ENCODE peak calls at places on chromosomes 12 and 14, in eight cellular contexts. N, C, Y, I, E, X, S and H are unnamed samples.

GRCh38 chr12:122452701-122453285 is 30.3 kb upstream of the CLIP1 start:
- DNase-seq in I (no peak), C (no peak), E (peak; percentile 7), N (no peak), X (no peak), Y (no peak), S (no peak), H (no peak)

GRCh38 chr14:98136019-98136418 is 1136.0 kb downstream of the BCL11B start:
- DNase-seq in I (no peak), S (no peak), X (peak; percentile 8), Y (peak; percentile 13), E (no peak), C (no peak), N (no peak), H (no peak)

GRCh38 chr12:57049890-57050289 is at the start of gene MYO1A:
- DNase-seq in S (peak; percentile 65), X (no peak), N (no peak), Y (no peak), C (no peak), E (no peak), I (no peak), H (peak; percentile 77)

GRCh38 chr14:50060871-50061663 is 55.3 kb downstream of the VCPKMT start:
- DNase-seq in Y (peak; percentile 59), S (no peak), N (peak; percentile 50), C (peak; percentile 83), E (no peak), I (peak; percentile 61), X (no peak), H (peak; percentile 72)

GRCh38 chr12:6167327-6168280 is 32.6 kb upstream of the CD9 start:
- DNase-seq in E (no peak), S (peak; percentile 61), I (peak; percentile 34), Y (peak; percentile 71), X (no peak), N (no peak), C (peak; percentile 71), H (peak; percentile 86)

GRCh38 chr12:105083551-105084105 is 630 bp downstream of the ALDH1L2 start:
- DNase-seq in E (peak; percentile 69), X (no peak), C (no peak), I (peak; percentile 74), N (peak; percentile 44), Y (no peak), S (peak; percentile 60), H (peak; percentile 24)

GRCh38 chr12:131095826-131096680 is 142.3 kb downstream of the ADGRD1 start:
- DNase-seq in N (no peak), X (no peak), S (no peak), C (no peak), Y (no peak), I (no peak), E (peak; percentile 15), H (no peak)

GRCh38 chr12:66441905-66442559 is 139.7 kb downstream of the HELB start:
- DNase-seq in N (no peak), Y (no peak), X (no peak), C (no peak), S (no peak), E (no peak), I (no peak), H (no peak)

GRCh38 chr12:7083125-7083524 is 9.1 kb downstream of the C1R start:
- DNase-seq in X (no peak), I (no peak), C (no peak), Y (no peak), N (no peak), E (no peak), S (no peak), H (no peak)

GRCh38 chr12:15186593-15186992 is 34.6 kb downstream of the RERG start:
- DNase-seq in E (no peak), C (no peak), X (no peak), I (no peak), Y (no peak), S (no peak), N (no peak), H (no peak)

GRCh38 chr12:80016684-80017083 is 81.8 kb upstream of the PPP1R12A start:
- DNase-seq in S (no peak), X (no peak), N (no peak), Y (no peak), I (no peak), E (no peak), C (no peak), H (no peak)

GRCh38 chr14:34014936-34015335 is 64.1 kb upstream of the EGLN3 start:
- DNase-seq in N (peak; percentile 57), X (no peak), E (no peak), S (no peak), Y (no peak), I (no peak), C (no peak), H (no peak)

GRCh38 chr12:93833946-93834345 is 156.8 kb downstream of the CRADD start:
- DNase-seq in N (no peak), X (no peak), S (no peak), Y (no peak), C (no peak), I (no peak), E (no peak), H (no peak)

GRCh38 chr12:103803847-103804246 is 37.2 kb downstream of the NT5DC3 start:
- DNase-seq in C (no peak), N (no peak), S (no peak), Y (no peak), X (no peak), E (no peak), I (no peak), H (no peak)